ENCODE peak calls at places on chromosomes 4 and X, in eight cellular contexts. C, R, S, E, J, H, Q and K are unnamed samples.

GRCh38 chrX:77275392-77275791 is 171.8 kb upstream of the FGF16 start:
- DNase-seq in C (no peak), R (no peak), S (no peak), E (no peak), J (no peak), H (no peak), Q (no peak), K (no peak)

GRCh38 chr4:108272566-108272965 is 103.8 kb upstream of the LEF1 start:
- DNase-seq in C (no peak), R (peak; percentile 69), S (no peak), E (peak; percentile 7), J (peak; percentile 38), H (no peak), Q (peak; percentile 3), K (peak; percentile 67)

GRCh38 chrX:40513012-40513411 is 67.8 kb upstream of the ATP6AP2 start:
- DNase-seq in C (no peak), R (no peak), S (no peak), E (no peak), J (no peak), H (no peak), Q (no peak), K (no peak)

GRCh38 chrX:129983575-129984131 is 1.2 kb downstream of the BCORL1 start:
- DNase-seq in C (no peak), R (no peak), S (peak; percentile 11), E (no peak), J (no peak), H (peak; percentile 85), Q (no peak), K (no peak)

GRCh38 chrX:118497180-118497814 is 1.7 kb downstream of the DOCK11 start:
- DNase-seq in C (no peak), R (no peak), S (no peak), E (no peak), J (no peak), H (no peak), Q (no peak), K (no peak)

GRCh38 chrX:140766024-140766611 is 56.6 kb downstream of the LINC00632 start:
- DNase-seq in C (no peak), R (peak; percentile 74), S (peak; percentile 26), E (no peak), J (no peak), H (no peak), Q (peak; percentile 52), K (peak; percentile 48)

GRCh38 chr4:52368895-52369294 is 290.2 kb downstream of the USP46 start:
- DNase-seq in C (no peak), R (no peak), S (no peak), E (no peak), J (no peak), H (no peak), Q (no peak), K (no peak)

GRCh38 chr4:185534850-185535761 is at the start of gene PDLIM3:
- DNase-seq in C (peak; percentile 75), R (peak; percentile 34), S (peak; percentile 61), E (no peak), J (no peak), H (peak; percentile 91), Q (no peak), K (peak; percentile 41)

GRCh38 chr4:26815686-26816085 is 45.0 kb upstream of the STIM2 start:
- DNase-seq in C (no peak), R (no peak), S (no peak), E (no peak), J (no peak), H (no peak), Q (no peak), K (peak; percentile 4)

GRCh38 chr4:38804654-38805295 is at the start of gene TLR1:
- DNase-seq in C (no peak), R (peak; percentile 74), S (no peak), E (peak; percentile 22), J (peak; percentile 50), H (no peak), Q (peak; percentile 68), K (peak; percentile 67)

GRCh38 chrX:96683997-96684338 is 674 bp upstream of the DIAPH2 start:
- DNase-seq in C (no peak), R (no peak), S (no peak), E (no peak), J (no peak), H (no peak), Q (no peak), K (no peak)

GRCh38 chrX:48498374-48498809 is 10.4 kb upstream of the PORCN start:
- DNase-seq in C (no peak), R (peak; percentile 68), S (no peak), E (peak; percentile 87), J (peak; percentile 63), H (no peak), Q (peak; percentile 64), K (peak; percentile 72)

GRCh38 chr4:16875487-16875886 is 23.0 kb downstream of the LDB2 start:
- DNase-seq in C (no peak), R (peak; percentile 80), S (no peak), E (peak; percentile 12), J (no peak), H (no peak), Q (peak; percentile 81), K (no peak)

GRCh38 chrX:15988661-15989603 is 134.3 kb upstream of the AP1S2 start:
- DNase-seq in C (no peak), R (peak; percentile 66), S (no peak), E (peak; percentile 72), J (peak; percentile 66), H (no peak), Q (peak; percentile 83), K (peak; percentile 48)

GRCh38 chr4:185096032-185096653 is 46.9 kb upstream of the SLC25A4 start:
- DNase-seq in C (no peak), R (peak; percentile 43), S (peak; percentile 58), E (peak; percentile 12), J (no peak), H (no peak), Q (peak; percentile 42), K (peak; percentile 59)

GRCh38 chr4:137299281-137299680 is 233.0 kb downstream of the PCDH18 start:
- DNase-seq in C (no peak), R (no peak), S (no peak), E (no peak), J (no peak), H (no peak), Q (no peak), K (no peak)

GRCh38 chr4:153111426-153112070 is 92.7 kb upstream of the TRIM2 start:
- DNase-seq in C (no peak), R (no peak), S (no peak), E (no peak), J (no peak), H (peak; percentile 36), Q (no peak), K (no peak)

GRCh38 chr4:75248770-75249467 is 265.3 kb downstream of the RCHY1 start:
- DNase-seq in C (no peak), R (no peak), S (no peak), E (no peak), J (no peak), H (no peak), Q (no peak), K (peak; percentile 64)

GRCh38 chrX:95318882-95319281 is 1365.8 kb upstream of the DIAPH2 start:
- DNase-seq in C (no peak), R (no peak), S (no peak), E (no peak), J (no peak), H (no peak), Q (no peak), K (peak; percentile 22)

GRCh38 chrX:27964432-27964831 is 16.8 kb downstream of the DCAF8L1 start:
- DNase-seq in C (no peak), R (peak; percentile 14), S (no peak), E (no peak), J (no peak), H (no peak), Q (no peak), K (peak; percentile 44)

GRCh38 chrX:129653181-129653984 is 1.4 kb downstream of the APLN start:
- DNase-seq in C (peak; percentile 48), R (no peak), S (no peak), E (no peak), J (no peak), H (peak; percentile 72), Q (no peak), K (no peak)

GRCh38 chrX:1807301-1807731 is 192.5 kb downstream of the ASMT start:
- DNase-seq in C (no peak), R (peak; percentile 33), S (no peak), E (peak; percentile 16), J (no peak), H (peak; percentile 58), Q (peak; percentile 37), K (no peak)

GRCh38 chrX:43718956-43719355 is 62.9 kb downstream of the MAOA start:
- DNase-seq in C (no peak), R (no peak), S (no peak), E (no peak), J (no peak), H (no peak), Q (no peak), K (peak; percentile 68)

DNA sequence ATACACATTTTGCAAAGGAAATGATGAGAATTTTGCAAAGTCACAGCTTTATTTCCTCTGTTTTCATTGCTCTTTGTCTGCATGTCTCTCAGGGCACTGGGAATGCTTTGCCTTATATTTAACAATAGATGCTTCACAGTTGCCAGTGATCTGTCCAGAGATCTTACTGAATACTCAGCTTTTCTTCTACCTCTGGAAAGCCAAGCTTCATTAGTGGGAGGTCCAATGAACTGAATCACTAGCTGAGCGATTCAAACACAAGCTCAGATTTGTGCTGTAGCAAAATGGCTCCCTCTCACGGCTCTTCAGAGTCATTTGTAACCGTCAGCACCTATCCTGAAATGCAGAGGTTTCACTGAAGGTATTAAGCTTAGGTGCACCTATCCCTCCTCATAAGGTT is 138.9 kb downstream of the DCLK2 start:
- DNase-seq in C (no peak), R (peak; percentile 85), S (no peak), E (peak; percentile 76), J (no peak), H (no peak), Q (peak; percentile 83), K (peak; percentile 88)
- TF ChIP-seq CTCF in C (peak; percentile 42), R (peak; percentile 62), S (peak; percentile 32), E (peak; percentile 47), J (peak; percentile 61), H (no peak), Q (peak; percentile 67), K (peak; percentile 74)

DNA sequence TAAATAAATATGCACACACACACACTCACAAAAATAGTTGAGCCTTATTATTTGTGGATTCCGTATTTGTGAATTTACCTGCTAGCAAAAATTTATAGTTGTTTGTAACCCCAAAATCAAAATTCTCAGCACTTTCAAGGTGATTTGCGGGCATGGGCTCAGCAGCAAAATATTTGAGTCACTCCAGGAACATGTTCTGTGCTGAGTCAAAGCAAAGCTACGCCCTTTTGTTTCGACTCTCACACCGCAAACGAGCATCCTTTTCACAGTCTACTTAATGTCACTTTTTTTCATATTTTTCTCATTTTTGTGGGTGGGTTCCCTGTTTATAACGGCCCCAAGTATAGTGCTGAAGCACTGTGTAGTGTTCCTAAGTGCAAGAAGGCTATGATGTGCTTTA is 723.0 kb upstream of the AGA start:
- DNase-seq in C (no peak), R (no peak), S (no peak), E (no peak), J (no peak), H (no peak), Q (no peak), K (peak; percentile 72)
- H3K4me3 ChIP-seq in C (no peak overlapping the region), R (no peak overlapping the region), S (no peak overlapping the region), E (no peak overlapping the region), J (no peak overlapping the region), H (no peak overlapping the region), Q (no peak overlapping the region), K (no peak overlapping the region)

GRCh38 chrX:132940727-132941162 is 17.7 kb downstream of the HS6ST2 start:
- DNase-seq in C (no peak), R (no peak), S (no peak), E (no peak), J (no peak), H (no peak), Q (no peak), K (peak; percentile 73)
- TF ChIP-seq CTCF in C (no peak), R (peak; percentile 25), S (no peak), E (no peak), J (peak; percentile 34), H (no peak), Q (no peak), K (no peak)

GRCh38 chrX:72238721-72239475 is at the start of gene ERCC6L:
- DNase-seq in C (peak; percentile 85), R (peak; percentile 86), S (peak; percentile 87), E (peak; percentile 83), J (no peak), H (peak; percentile 95), Q (peak; percentile 81), K (peak; percentile 87)
- H3K4me3 ChIP-seq in C (peak within 1 kb of the TSS; percentile 60), R (peak within 1 kb of the TSS; percentile 58), S (no peak within 1 kb of the TSS), E (peak within 1 kb of the TSS; percentile 57), J (peak within 1 kb of the TSS; percentile 58), H (no peak within 1 kb of the TSS), Q (peak within 1 kb of the TSS; percentile 59), K (peak within 1 kb of the TSS; percentile 53)